ENCODE peak calls at places on chromosomes 4 and X, in eight cellular contexts. J, Y, L, Z, R, H, A and U are unnamed samples.

GRCh38 chr4:156638925-156639605 is 332.5 kb downstream of the PDGFC start:
- DNase-seq in J (peak), Y (peak), L (peak), Z (peak), R (no peak), H (no peak), A (peak), U (peak)

GRCh38 chr4:34854451-34854850 is 1389.9 kb downstream of the ARAP2 start:
- DNase-seq in J (no peak), Y (no peak), L (no peak), Z (no peak), R (no peak), H (no peak), A (no peak), U (no peak)

GRCh38 chr4:4339504-4340085 is 47.3 kb upstream of the NSG1 start:
- DNase-seq in J (no peak), Y (no peak), L (peak), Z (peak), R (no peak), H (no peak), A (no peak), U (peak)

GRCh38 chr4:11904991-11905760 is 476.5 kb upstream of the HS3ST1 start:
- DNase-seq in J (no peak), Y (no peak), L (no peak), Z (peak), R (no peak), H (no peak), A (no peak), U (no peak)

GRCh38 chr4:10032625-10033024 is 11.3 kb upstream of the SLC2A9 start:
- DNase-seq in J (peak), Y (peak), L (peak), Z (peak), R (peak), H (no peak), A (peak), U (peak)

GRCh38 chr4:78004270-78004669 is 52.9 kb upstream of the FRAS1 start:
- DNase-seq in J (no peak), Y (peak), L (no peak), Z (no peak), R (no peak), H (no peak), A (peak), U (no peak)

GRCh38 chr4:119300072-119300387 is 21.9 kb downstream of the FABP2 start:
- DNase-seq in J (peak), Y (peak), L (peak), Z (peak), R (peak), H (no peak), A (peak), U (peak)

GRCh38 chrX:151701531-151701930 is 6.3 kb downstream of the PRRG3 start:
- DNase-seq in J (no peak), Y (no peak), L (no peak), Z (no peak), R (no peak), H (no peak), A (no peak), U (no peak)

GRCh38 chr4:72312032-72312650 is 256.9 kb downstream of the ADAMTS3 start:
- DNase-seq in J (peak), Y (peak), L (peak), Z (peak), R (no peak), H (peak), A (peak), U (peak)

GRCh38 chr4:85909851-85910250 is 434.9 kb downstream of the ARHGAP24 start:
- DNase-seq in J (no peak), Y (no peak), L (no peak), Z (no peak), R (no peak), H (no peak), A (no peak), U (no peak)

GRCh38 chr4:184460495-184461285 is 13.7 kb downstream of the IRF2 start:
- DNase-seq in J (no peak), Y (no peak), L (no peak), Z (no peak), R (no peak), H (no peak), A (no peak), U (no peak)

GRCh38 chrX:9873952-9874351 is 87.7 kb downstream of the SHROOM2 start:
- DNase-seq in J (no peak), Y (no peak), L (peak), Z (peak), R (peak), H (no peak), A (no peak), U (no peak)

GRCh38 chrX:27765718-27766117 is 42.1 kb upstream of the MAGEB10 start:
- DNase-seq in J (no peak), Y (no peak), L (no peak), Z (no peak), R (no peak), H (no peak), A (no peak), U (no peak)

GRCh38 chr4:113541933-113542332 is 219.6 kb downstream of the CAMK2D start:
- DNase-seq in J (peak), Y (no peak), L (peak), Z (no peak), R (no peak), H (no peak), A (peak), U (peak)

GRCh38 chr4:116664198-116664597 is 421.2 kb downstream of the TRAM1L1 start:
- DNase-seq in J (no peak), Y (no peak), L (no peak), Z (no peak), R (no peak), H (no peak), A (no peak), U (no peak)

GRCh38 chrX:53188763-53189162 is 36.2 kb downstream of the KDM5C start:
- DNase-seq in J (no peak), Y (peak), L (peak), Z (no peak), R (no peak), H (no peak), A (peak), U (peak)

GRCh38 chr4:78057600-78058560 is 757 bp downstream of the FRAS1 start:
- DNase-seq in J (peak), Y (peak), L (peak), Z (peak), R (peak), H (no peak), A (peak), U (peak)

DNA sequence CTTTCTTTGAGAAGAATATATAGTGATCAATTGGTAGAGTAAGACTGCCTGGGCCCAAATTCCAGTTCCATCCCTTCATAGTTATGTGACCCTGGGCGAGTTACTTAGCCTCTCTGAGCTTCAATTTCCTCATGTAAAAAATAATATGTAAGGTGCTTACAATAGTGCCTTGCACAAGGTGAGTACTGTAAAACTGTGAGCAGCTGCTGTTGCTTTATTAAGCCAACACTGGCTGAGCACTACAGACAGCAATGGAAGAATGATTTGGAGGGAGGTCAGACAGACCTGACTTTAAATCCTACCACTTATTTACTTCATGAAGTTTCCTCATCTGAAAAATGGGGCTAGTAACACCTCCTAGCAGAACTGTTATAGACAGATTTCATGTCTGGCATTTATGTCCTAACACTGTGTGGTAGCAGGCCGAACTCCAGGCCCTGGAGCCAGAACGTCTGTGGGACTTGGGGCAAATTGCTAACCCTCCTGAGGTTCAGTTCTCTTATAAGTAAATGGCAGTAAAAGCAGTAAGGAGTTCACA is 53.8 kb downstream of the RNF150 start:
- DNase-seq in J (no peak), Y (no peak), L (no peak), Z (no peak), R (no peak), H (no peak), A (no peak), U (no peak)
- H3K4me3 ChIP-seq in J (no peak), Y (no peak), L (no peak), Z (no peak), R (no peak), H (no peak), A (no peak), U (no peak)

GRCh38 chr4:39346856-39347519 is 19.2 kb downstream of the RFC1 start:
- DNase-seq in J (no peak), Y (no peak), L (no peak), Z (no peak), R (no peak), H (no peak), A (no peak), U (no peak)
- TF ChIP-seq CTCF in J (no peak), Y (no peak), L (no peak), Z (no peak), R (no peak), H (no peak), A (no peak), U (no peak)

GRCh38 chrX:115582871-115583729 is 22.1 kb downstream of the PLS3 start:
- DNase-seq in J (peak), Y (no peak), L (peak), Z (peak), R (no peak), H (no peak), A (peak), U (peak)
- H3K4me3 ChIP-seq in J (no peak), Y (no peak), L (no peak), Z (no peak), R (no peak), H (peak), A (peak), U (no peak)

GRCh38 chr4:82561745-82562552 is at the start of gene TMEM150C:
- DNase-seq in J (peak), Y (no peak), L (no peak), Z (peak), R (no peak), H (no peak), A (peak), U (peak)
- TF ChIP-seq CTCF in J (peak), Y (no peak), L (no peak), Z (no peak), R (no peak), H (peak), A (no peak), U (no peak)

GRCh38 chr4:183118141-183118540 is 19.1 kb downstream of the WWC2 start:
- DNase-seq in J (no peak), Y (no peak), L (no peak), Z (no peak), R (no peak), H (no peak), A (peak), U (peak)

GRCh38 chr4:183124228-183124627 is 25.2 kb downstream of the WWC2 start:
- DNase-seq in J (no peak), Y (no peak), L (no peak), Z (no peak), R (no peak), H (no peak), A (no peak), U (no peak)

GRCh38 chr4:183118585-183118984 is 19.5 kb downstream of the WWC2 start:
- DNase-seq in J (peak), Y (peak), L (peak), Z (peak), R (no peak), H (peak), A (peak), U (peak)
- H3K4me3 ChIP-seq in J (peak), Y (no peak), L (no peak), Z (no peak), R (no peak), H (peak), A (peak), U (peak)

GRCh38 chr4:176844448-176844847 is 51.7 kb upstream of the VEGFC start:
- DNase-seq in J (no peak), Y (no peak), L (no peak), Z (no peak), R (no peak), H (no peak), A (peak), U (no peak)

GRCh38 chr4:176845636-176846035 is 52.9 kb upstream of the VEGFC start:
- DNase-seq in J (peak), Y (no peak), L (no peak), Z (no peak), R (no peak), H (peak), A (no peak), U (no peak)

DNA sequence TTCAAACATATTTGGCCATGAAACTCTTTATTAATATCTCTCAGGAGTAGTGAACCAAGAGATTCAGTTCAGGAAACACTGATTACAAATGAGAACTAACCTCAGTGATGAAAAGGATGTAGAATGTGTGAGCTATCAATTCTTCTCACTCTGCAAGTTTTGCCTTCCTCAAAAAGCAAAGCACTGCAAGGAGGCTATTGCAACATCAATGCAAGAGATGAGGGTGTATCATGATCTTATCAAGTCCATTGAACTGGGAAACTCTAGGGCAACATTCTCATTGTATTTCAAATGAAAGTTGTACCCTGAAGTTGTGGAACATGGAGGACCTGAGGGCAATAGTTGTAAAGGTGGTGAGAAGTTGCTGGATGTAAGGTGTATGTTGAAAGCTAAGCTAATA is 56.4 kb upstream of the VEGFC start:
- DNase-seq in J (no peak), Y (no peak), L (no peak), Z (peak), R (no peak), H (no peak), A (no peak), U (no peak)
- TF ChIP-seq CTCF in J (no peak), Y (no peak), L (no peak), Z (no peak), R (no peak), H (no peak), A (no peak), U (no peak)

DNA sequence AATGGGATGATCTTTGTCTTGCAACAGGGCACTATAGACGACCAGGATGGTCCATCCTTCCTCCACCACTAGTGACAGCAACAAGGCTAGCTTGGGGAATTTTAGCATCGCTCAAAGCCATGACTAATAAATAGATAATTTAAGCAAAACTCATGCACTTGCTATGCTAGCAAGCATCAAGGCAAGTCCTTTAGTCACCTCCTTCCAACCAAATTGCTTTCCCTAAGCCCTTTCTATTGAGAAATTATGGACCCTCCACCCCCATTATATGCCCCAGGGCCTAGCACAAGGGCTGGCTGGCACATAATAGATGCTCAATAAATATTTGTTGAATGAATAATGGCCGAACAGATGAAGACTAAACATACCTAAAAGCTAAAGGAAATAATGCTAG is 28.6 kb downstream of the SLC16A2 start:
- DNase-seq in J (peak), Y (peak), L (peak), Z (peak), R (no peak), H (peak), A (peak), U (peak)
- H3K4me3 ChIP-seq in J (no peak), Y (no peak), L (no peak), Z (no peak), R (no peak), H (no peak), A (no peak), U (no peak)

GRCh38 chr4:44722001-44722400 is 4.4 kb downstream of the GNPDA2 start:
- DNase-seq in J (no peak), Y (no peak), L (no peak), Z (no peak), R (no peak), H (no peak), A (no peak), U (no peak)

GRCh38 chr4:44725166-44725565 is 1.2 kb downstream of the GNPDA2 start:
- DNase-seq in J (peak), Y (no peak), L (peak), Z (peak), R (no peak), H (no peak), A (peak), U (peak)

GRCh38 chr4:44727471-44727870 is 1.1 kb upstream of the GNPDA2 start:
- DNase-seq in J (no peak), Y (no peak), L (no peak), Z (no peak), R (no peak), H (no peak), A (no peak), U (no peak)

GRCh38 chr4:44725861-44726820 is at the start of gene GNPDA2:
- DNase-seq in J (peak), Y (peak), L (peak), Z (peak), R (peak), H (peak), A (peak), U (peak)
- TF ChIP-seq CTCF in J (peak), Y (peak), L (peak), Z (peak), R (no peak), H (peak), A (peak), U (peak)

GRCh38 chr4:125016892-125017299 is 297.9 kb upstream of the FAT4 start:
- DNase-seq in J (no peak), Y (no peak), L (no peak), Z (peak), R (no peak), H (no peak), A (no peak), U (no peak)
- H3K4me3 ChIP-seq in J (no peak), Y (no peak), L (no peak), Z (no peak), R (no peak), H (no peak), A (no peak), U (no peak)

GRCh38 chr4:123249821-123250220 is 146.8 kb upstream of the SPRY1 start:
- DNase-seq in J (no peak), Y (no peak), L (no peak), Z (no peak), R (no peak), H (no peak), A (no peak), U (no peak)

GRCh38 chr4:123246085-123246484 is 150.5 kb upstream of the SPRY1 start:
- DNase-seq in J (no peak), Y (no peak), L (no peak), Z (no peak), R (no peak), H (no peak), A (no peak), U (no peak)

GRCh38 chr4:123248260-123248659 is 148.3 kb upstream of the SPRY1 start:
- DNase-seq in J (peak), Y (no peak), L (peak), Z (peak), R (no peak), H (peak), A (no peak), U (peak)

DNA sequence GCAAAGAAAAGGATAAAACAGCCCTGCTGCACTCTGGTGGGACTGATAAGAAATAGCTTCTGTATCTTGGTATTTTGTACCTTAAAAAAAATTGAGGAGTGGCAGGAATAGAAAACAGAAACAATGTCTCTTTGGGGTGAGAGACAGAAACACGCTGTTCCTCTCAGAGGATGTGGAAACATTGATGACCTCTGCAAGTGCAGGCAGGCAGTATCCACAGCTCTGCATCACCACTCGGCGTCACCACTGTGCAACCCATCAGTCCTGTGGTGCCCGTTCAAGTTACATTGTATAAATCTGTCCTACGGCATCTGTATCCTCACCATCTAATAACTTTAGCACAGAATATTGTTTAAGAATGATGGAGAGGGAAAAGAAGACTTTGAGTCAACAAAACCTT is 152.4 kb upstream of the SPRY1 start:
- DNase-seq in J (no peak), Y (peak), L (peak), Z (peak), R (no peak), H (no peak), A (no peak), U (peak)
- TF ChIP-seq CTCF in J (no peak), Y (peak), L (peak), Z (peak), R (no peak), H (no peak), A (no peak), U (no peak)